ENCODE peak calls at places on chromosomes 5 and 9, in five cellular contexts. J, F, S, G and L are unnamed samples.

GRCh38 chr5:92941806-92942205 is 639.2 kb downstream of the NR2F1-AS1 start:
- DNase-seq in J (no peak), F (no peak), S (no peak), G (no peak), L (no peak)

GRCh38 chr5:139700711-139701693 is 52.9 kb downstream of the CXXC5 start:
- DNase-seq in J (no peak), F (no peak), S (no peak), G (no peak), L (no peak)

GRCh38 chr5:55159763-55160492 is at the start of gene GPX8:
- DNase-seq in J (peak; percentile 34), F (peak; percentile 69), S (no peak), G (peak; percentile 94), L (no peak)

GRCh38 chr9:77764894-77765780 is 117.0 kb upstream of the GNA14 start:
- DNase-seq in J (no peak), F (no peak), S (no peak), G (peak; percentile 60), L (no peak)

GRCh38 chr9:15149450-15149849 is 157.6 kb downstream of the TTC39B start:
- DNase-seq in J (no peak), F (no peak), S (no peak), G (peak; percentile 23), L (no peak)

GRCh38 chr9:5438301-5439162 is 807 bp upstream of the PLGRKT start:
- DNase-seq in J (no peak), F (no peak), S (no peak), G (peak; percentile 66), L (no peak)

GRCh38 chr9:88085481-88085880 is 52.8 kb downstream of the SPATA31C2 start:
- DNase-seq in J (no peak), F (no peak), S (no peak), G (no peak), L (no peak)

GRCh38 chr5:96087939-96088338 is 126.3 kb upstream of the ELL2 start:
- DNase-seq in J (no peak), F (no peak), S (no peak), G (no peak), L (no peak)

GRCh38 chr5:130541617-130542221 is 623.3 kb downstream of the HINT1 start:
- DNase-seq in J (no peak), F (no peak), S (no peak), G (peak; percentile 49), L (no peak)

GRCh38 chr9:96391021-96391765 is 7.7 kb upstream of the SLC35D2 start:
- DNase-seq in J (no peak), F (no peak), S (no peak), G (peak; percentile 59), L (no peak)

GRCh38 chr9:127463891-127464290 is 12.6 kb downstream of the LRSAM1 start:
- DNase-seq in J (no peak), F (no peak), S (no peak), G (peak; percentile 40), L (peak; percentile 76)

GRCh38 chr5:40616791-40617190 is 62.9 kb upstream of the PTGER4 start:
- DNase-seq in J (no peak), F (no peak), S (no peak), G (no peak), L (no peak)

GRCh38 chr5:151612689-151613427 is 21.7 kb upstream of the FAT2 start:
- DNase-seq in J (no peak), F (no peak), S (no peak), G (no peak), L (no peak)

GRCh38 chr9:112048924-112049785 is 125.9 kb downstream of the SUSD1 start:
- DNase-seq in J (no peak), F (no peak), S (no peak), G (no peak), L (no peak)

GRCh38 chr5:67774153-67774552 is 441.4 kb upstream of the PIK3R1 start:
- DNase-seq in J (no peak), F (no peak), S (no peak), G (no peak), L (peak; percentile 68)

DNA sequence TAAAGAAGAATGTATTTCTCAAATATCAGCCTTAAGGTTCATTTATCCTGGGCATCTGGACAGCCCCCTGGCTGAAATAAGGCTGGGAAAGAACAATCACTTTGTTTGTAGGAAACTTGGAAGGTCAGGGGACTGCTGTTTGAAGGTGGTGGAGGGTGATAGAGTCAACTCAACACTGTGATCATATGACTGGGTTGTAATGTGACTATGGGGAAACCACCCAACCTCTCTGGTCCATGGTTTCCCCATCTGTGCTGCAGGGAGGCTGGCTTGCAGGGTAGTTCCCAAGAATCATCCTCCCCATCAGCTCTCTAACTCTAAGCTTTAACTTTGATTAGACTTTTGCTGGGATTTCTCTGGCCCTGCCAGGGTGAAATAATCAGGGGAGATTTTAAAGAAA is 10.0 kb downstream of the INSYN2B start:
- DNase-seq in J (no peak), F (no peak), S (no peak), G (no peak), L (no peak)
- H3K27ac ChIP-seq in J (no peak overlapping the region), F (no peak overlapping the region), S (no peak overlapping the region), G (no peak overlapping the region), L (no peak overlapping the region)

GRCh38 chr5:17260549-17260948 is 43.1 kb downstream of the BASP1 start:
- DNase-seq in J (no peak), F (no peak), S (no peak), G (no peak), L (no peak)
- H3K27ac ChIP-seq in J (no peak overlapping the region), F (no peak overlapping the region), S (no peak overlapping the region), G (no peak overlapping the region), L (no peak overlapping the region)

DNA sequence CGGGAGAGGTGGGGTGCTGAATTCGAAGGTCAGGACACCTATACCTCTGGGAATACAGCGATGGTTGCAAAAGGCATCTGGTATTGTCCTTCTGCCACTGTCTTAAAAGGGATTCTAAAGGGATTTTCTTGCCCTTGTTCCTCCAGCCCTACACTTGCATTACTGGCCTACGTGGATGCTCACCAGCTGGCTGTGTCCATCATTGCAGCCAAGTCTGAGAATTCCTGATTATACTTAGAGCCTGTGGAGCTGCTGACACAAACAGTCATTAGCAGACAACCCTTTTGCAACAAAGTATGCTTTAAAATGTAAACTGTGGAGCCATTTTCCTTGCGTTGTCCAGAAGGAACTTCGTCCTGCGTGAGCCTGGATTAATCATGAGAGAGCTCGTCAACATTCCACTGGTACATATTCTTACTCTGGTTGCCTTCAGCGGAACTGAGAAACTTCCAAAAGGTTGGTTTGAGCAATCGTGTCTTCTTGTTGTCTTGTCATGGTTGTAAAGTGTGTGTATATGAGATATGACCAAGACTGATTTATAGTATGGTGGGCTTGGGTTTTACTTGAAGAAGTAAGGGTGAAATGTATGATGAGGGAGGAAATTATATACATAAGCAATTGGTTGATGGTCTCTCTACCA is at the start of gene MUSK:
- DNase-seq in J (no peak), F (no peak), S (no peak), G (peak; percentile 76), L (no peak)
- H3K27ac ChIP-seq in J (no peak within 1 kb of the TSS), F (no peak within 1 kb of the TSS), S (no peak within 1 kb of the TSS), G (no peak within 1 kb of the TSS), L (no peak within 1 kb of the TSS)

DNA sequence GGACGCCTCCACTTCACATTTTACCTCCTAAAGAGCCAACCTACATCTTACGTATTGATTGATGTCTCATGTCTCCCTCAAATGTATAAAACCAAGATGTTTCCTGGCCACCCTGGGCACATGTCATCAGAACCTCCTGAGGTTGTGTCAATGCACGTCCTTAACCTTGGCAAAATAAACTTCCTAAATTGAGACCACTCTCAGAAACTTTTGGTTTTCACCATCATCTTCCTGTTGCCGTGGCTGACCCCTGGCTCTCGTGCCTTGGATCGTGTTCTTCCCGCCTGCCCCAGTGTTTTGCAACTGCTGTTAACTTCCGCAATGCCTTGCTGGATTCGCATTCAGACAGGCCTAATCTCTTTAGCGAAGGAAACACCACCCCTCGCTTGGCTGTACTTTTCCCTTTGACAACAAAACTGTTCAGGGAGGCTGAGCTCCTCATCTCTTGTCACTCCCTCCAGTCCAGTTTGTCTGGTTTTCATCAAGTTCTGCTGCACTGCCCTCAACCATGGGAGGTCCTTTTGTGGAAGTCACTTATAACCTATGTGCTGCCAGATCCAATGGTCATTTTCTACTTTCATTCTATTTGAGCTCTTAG is 1.2 kb upstream of the DAP start:
- DNase-seq in J (no peak), F (no peak), S (no peak), G (peak; percentile 85), L (peak; percentile 63)
- H3K27ac ChIP-seq in J (peak overlapping the region; percentile 100), F (no peak overlapping the region), S (peak overlapping the region; percentile 95), G (no peak overlapping the region), L (peak overlapping the region; percentile 99)

DNA sequence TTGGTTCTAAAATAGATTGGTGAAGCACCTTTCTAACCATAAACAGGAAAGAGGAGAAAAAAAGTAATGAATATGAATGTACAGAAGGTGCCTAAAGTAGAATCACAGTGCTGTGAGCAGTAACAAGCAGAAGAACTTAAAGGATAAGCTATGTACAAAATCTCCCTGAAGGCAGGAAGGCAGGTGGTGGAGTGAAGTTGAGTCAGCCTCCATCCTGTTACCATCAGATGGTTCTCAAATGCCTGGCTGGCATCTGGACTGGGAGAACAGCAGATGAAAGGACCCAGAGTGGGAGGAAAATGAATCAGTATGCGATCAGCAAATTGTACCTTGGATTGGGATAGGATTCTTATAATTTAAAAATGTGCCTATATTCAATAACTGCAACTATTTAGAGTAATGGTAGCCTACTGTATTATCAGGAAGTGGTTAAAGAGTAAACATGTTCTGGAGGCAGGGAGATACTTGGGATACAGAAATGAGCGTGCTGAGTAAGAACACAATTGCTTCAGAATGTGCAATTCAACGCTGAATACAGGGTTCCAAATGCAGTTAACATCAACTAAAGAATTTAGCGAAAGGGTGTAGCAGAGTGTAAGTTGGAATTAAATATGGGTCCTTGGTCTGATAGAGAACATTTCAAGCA is 21.1 kb upstream of the FER start:
- DNase-seq in J (no peak), F (no peak), S (no peak), G (no peak), L (peak; percentile 4)
- H3K27ac ChIP-seq in J (no peak overlapping the region), F (no peak overlapping the region), S (peak overlapping the region; percentile 89), G (no peak overlapping the region), L (no peak overlapping the region)

GRCh38 chr9:121765021-121765950 is 113.9 kb downstream of the DAB2IP start:
- DNase-seq in J (peak; percentile 87), F (no peak), S (peak; percentile 76), G (peak; percentile 76), L (peak; percentile 56)
- H3K27ac ChIP-seq in J (peak overlapping the region; percentile 85), F (no peak overlapping the region), S (peak overlapping the region; percentile 61), G (peak overlapping the region; percentile 58), L (peak overlapping the region; percentile 54)